ENCODE peak calls at places on chromosomes 3 and 15, in seven cellular contexts. F, E, G, B, L, Y and D are unnamed samples.

GRCh38 chr3:23650371-23651140 is 155.2 kb upstream of the UBE2E1 start:
- DNase-seq in Y (no peak), G (peak), F (no peak), E (no peak), L (peak), B (peak), D (peak)

GRCh38 chr15:95274038-95274437 is 1042.7 kb downstream of the MCTP2 start:
- DNase-seq in L (no peak), F (no peak), E (no peak), Y (no peak), B (no peak), G (no peak), D (no peak)

GRCh38 chr3:146746190-146746589 is 141.0 kb upstream of the PLSCR5 start:
- DNase-seq in E (no peak), G (peak), F (no peak), L (peak), Y (no peak), B (peak), D (no peak)

GRCh38 chr15:81829918-81830317 is 215.9 kb downstream of the MEX3B start:
- DNase-seq in E (no peak), L (no peak), B (no peak), G (no peak), F (no peak), Y (no peak), D (no peak)

GRCh38 chr15:31341036-31341435 is 14.4 kb downstream of the KLF13 start:
- DNase-seq in E (no peak), B (no peak), L (no peak), G (no peak), F (no peak), Y (no peak), D (peak)

GRCh38 chr3:29171583-29171990 is 109.3 kb upstream of the RBMS3 start:
- DNase-seq in E (no peak), G (peak), L (no peak), B (no peak), F (peak), Y (peak), D (no peak)

GRCh38 chr3:20041197-20041780 is 1.0 kb downstream of the KAT2B start:
- DNase-seq in Y (peak), E (peak), G (peak), B (peak), F (peak), L (peak), D (peak)

GRCh38 chr3:72245183-72245811 is 460.3 kb upstream of the PROK2 start:
- DNase-seq in F (no peak), L (no peak), E (no peak), Y (no peak), B (peak), G (no peak), D (peak)

GRCh38 chr3:15324335-15324734 is 8.1 kb downstream of the SH3BP5 start:
- DNase-seq in Y (no peak), F (no peak), G (no peak), L (no peak), E (peak), B (peak), D (peak)

GRCh38 chr15:66097151-66098018 is 156.2 kb downstream of the MEGF11 start:
- DNase-seq in F (no peak), G (peak), L (no peak), B (peak), E (no peak), Y (no peak), D (no peak)

GRCh38 chr3:58528629-58529028 is 8.4 kb downstream of the ACOX2 start:
- DNase-seq in G (peak), F (no peak), B (peak), E (no peak), L (peak), Y (no peak), D (peak)

GRCh38 chr15:68218331-68218730 is 11.2 kb downstream of the CLN6 start:
- DNase-seq in L (no peak), B (no peak), Y (no peak), E (no peak), G (no peak), F (no peak), D (no peak)

GRCh38 chr3:74349035-74349434 is 265.4 kb downstream of the CNTN3 start:
- DNase-seq in L (no peak), E (no peak), G (no peak), F (no peak), B (no peak), Y (no peak), D (no peak)

GRCh38 chr3:53162672-53163458 is 1.9 kb downstream of the PRKCD start:
- DNase-seq in F (peak), G (no peak), L (peak), E (no peak), B (no peak), Y (peak), D (peak)

GRCh38 chr3:53806182-53807116 is 39.8 kb downstream of the CHDH start:
- DNase-seq in B (peak), E (no peak), F (no peak), L (no peak), G (peak), Y (no peak), D (peak)

GRCh38 chr3:82628385-82629014 is 867.1 kb upstream of the GBE1 start:
- DNase-seq in B (no peak), E (no peak), F (no peak), L (no peak), Y (no peak), G (no peak), D (no peak)

GRCh38 chr3:27354588-27355203 is 14.5 kb downstream of the NEK10 start:
- DNase-seq in B (no peak), L (no peak), Y (no peak), F (no peak), G (no peak), E (no peak), D (no peak)

GRCh38 chr3:5251196-5251583 is 63.7 kb downstream of the EDEM1 start:
- DNase-seq in G (no peak), Y (no peak), E (no peak), B (no peak), F (no peak), L (no peak), D (no peak)

GRCh38 chr15:36688310-36689102 is 109.1 kb downstream of the CDIN1 start:
- DNase-seq in F (no peak), G (peak), B (peak), E (no peak), Y (no peak), L (peak), D (no peak)

GRCh38 chr3:45968706-45969105 is 25.4 kb downstream of the CXCR6 start:
- DNase-seq in F (no peak), B (peak), G (peak), L (peak), Y (no peak), E (no peak), D (no peak)

GRCh38 chr15:42035362-42035761 is 14.5 kb upstream of the PLA2G4E start:
- DNase-seq in Y (no peak), B (peak), E (no peak), L (peak), F (peak), G (peak), D (no peak)

GRCh38 chr15:64686130-64686735 is 89.2 kb downstream of the RBPMS2 start:
- DNase-seq in L (peak), E (no peak), Y (peak), F (peak), B (peak), G (peak), D (no peak)

GRCh38 chr3:45647148-45647619 is 42.0 kb upstream of the SACM1L start:
- DNase-seq in B (peak), G (peak), L (peak), F (no peak), E (no peak), Y (no peak), D (no peak)

GRCh38 chr15:76252249-76252648 is 59.0 kb downstream of the ETFA start:
- DNase-seq in E (no peak), G (no peak), F (peak), Y (no peak), B (no peak), L (no peak), D (no peak)

GRCh38 chr15:40155270-40155910 is 5.5 kb upstream of the BUB1B start:
- DNase-seq in E (no peak), F (no peak), L (peak), Y (no peak), G (no peak), B (no peak), D (peak)

GRCh38 chr15:84671211-84671610 is 13.2 kb upstream of the NMB start:
- DNase-seq in Y (no peak), F (no peak), G (peak), E (no peak), L (peak), B (peak), D (no peak)

GRCh38 chr3:53570709-53571108 is 76.3 kb downstream of the CACNA1D start:
- DNase-seq in E (no peak), L (peak), G (peak), B (peak), F (no peak), Y (no peak), D (peak)

GRCh38 chr3:101925564-101925963 is 76.2 kb downstream of the NFKBIZ start:
- DNase-seq in Y (no peak), E (no peak), B (no peak), L (no peak), G (no peak), F (no peak), D (no peak)

GRCh38 chr3:37259291-37259690 is 84.9 kb upstream of the LRRFIP2 start:
- DNase-seq in F (no peak), B (no peak), E (no peak), Y (no peak), G (no peak), L (no peak), D (no peak)

GRCh38 chr3:45318712-45319111 is 69.7 kb upstream of the LARS2 start:
- DNase-seq in E (no peak), L (no peak), F (no peak), G (no peak), Y (no peak), B (no peak), D (no peak)

GRCh38 chr3:81242871-81243270 is 518.6 kb downstream of the GBE1 start:
- DNase-seq in E (no peak), G (peak), F (no peak), L (no peak), Y (no peak), B (peak), D (no peak)

GRCh38 chr3:51966941-51967383 is 292 bp downstream of the PCBP4 start:
- DNase-seq in F (no peak), G (no peak), L (no peak), E (no peak), Y (no peak), B (no peak), D (no peak)
- H3K27ac ChIP-seq in F (no peak), G (peak), L (no peak), E (no peak), Y (peak), B (no peak), D (peak)

DNA sequence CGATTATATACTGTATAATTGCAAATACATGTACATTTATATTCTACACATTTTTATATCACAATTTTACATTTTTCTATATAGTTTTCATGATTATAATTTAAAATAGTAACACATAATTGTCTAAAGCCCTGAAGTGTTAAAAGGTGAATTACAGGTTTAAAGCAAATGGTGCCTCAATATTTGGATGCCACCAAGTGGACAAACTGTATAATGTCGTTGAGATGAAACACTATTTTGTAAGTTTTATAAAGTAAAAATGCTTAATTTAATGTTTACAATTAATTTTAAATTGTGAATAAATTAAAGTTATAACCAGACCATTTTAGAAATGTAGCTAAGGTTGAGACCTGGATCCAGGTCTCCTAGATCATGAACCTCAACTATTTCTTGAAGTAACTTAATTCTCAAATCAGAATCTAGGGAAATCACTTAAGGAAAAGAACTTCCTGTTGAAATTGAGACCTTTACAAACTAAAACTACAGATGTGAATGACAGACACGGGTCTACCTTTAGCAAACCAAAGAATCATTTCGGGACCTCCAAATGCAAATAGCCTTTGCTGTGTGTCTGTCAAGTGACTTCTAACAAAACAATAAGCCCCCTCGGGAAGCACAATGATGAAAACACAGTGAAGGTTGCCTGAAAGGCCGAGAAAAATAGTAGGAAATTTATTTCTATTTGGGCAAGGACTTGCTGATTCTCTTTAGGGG is 37.8 kb downstream of the EHHADH start:
- DNase-seq in E (no peak), B (peak), F (peak), Y (no peak), G (peak), L (peak), D (no peak)
- H3K27ac ChIP-seq in E (no peak), B (no peak), F (no peak), Y (no peak), G (no peak), L (no peak), D (peak)

DNA sequence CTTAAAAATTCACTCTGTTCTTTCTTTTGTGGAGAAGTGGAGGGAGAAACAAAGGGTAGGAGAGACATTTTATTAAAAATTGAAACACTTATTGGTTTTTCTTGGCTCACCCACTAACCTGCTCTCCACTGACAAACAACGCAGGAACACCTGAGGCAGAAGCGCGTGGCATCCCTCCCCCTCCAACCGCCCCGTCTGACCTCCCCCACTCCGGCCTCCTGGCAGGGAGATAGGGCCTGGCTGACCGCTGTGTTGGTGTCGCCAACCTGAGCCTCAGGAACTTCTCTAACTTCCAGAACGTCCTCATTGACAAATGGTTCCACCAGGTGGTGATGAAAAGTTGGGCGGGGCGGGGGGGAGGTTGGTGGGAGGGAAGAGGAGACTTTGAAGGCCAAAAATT is 22.8 kb downstream of the IL17RD start:
- DNase-seq in B (no peak), G (no peak), F (no peak), L (no peak), E (no peak), Y (no peak), D (no peak)
- H3K27ac ChIP-seq in B (no peak), G (no peak), F (no peak), L (no peak), E (no peak), Y (no peak), D (no peak)

DNA sequence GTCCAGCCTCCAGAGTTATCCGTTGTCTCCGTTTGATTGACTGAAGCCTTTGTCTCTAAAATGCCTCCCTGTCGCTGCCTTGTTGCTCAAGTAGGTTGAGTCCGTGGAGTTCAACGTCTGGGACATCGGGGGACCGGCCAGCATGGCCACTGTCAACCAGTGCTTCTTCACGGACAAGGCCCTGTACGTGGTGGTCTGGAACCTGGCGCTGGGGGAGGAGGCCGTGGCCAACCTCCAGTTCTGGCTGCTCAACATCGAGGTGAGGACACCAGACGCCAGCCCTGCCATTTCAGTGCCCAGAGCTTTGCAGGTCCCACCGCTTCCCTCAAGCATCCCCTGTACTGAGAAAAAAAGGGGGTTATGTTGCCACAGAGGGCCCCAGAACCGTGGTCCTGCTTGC is 105.6 kb downstream of the LRRK1 start:
- DNase-seq in B (no peak), L (no peak), E (no peak), F (no peak), Y (no peak), G (no peak), D (no peak)
- H3K27ac ChIP-seq in B (no peak), L (no peak), E (no peak), F (no peak), Y (no peak), G (peak), D (no peak)

GRCh38 chr3:172126741-172127140 is 87.4 kb downstream of the FNDC3B start:
- DNase-seq in Y (no peak), L (no peak), F (no peak), E (no peak), B (peak), G (no peak), D (no peak)

GRCh38 chr3:172129534-172129867 is 90.1 kb downstream of the FNDC3B start:
- DNase-seq in B (no peak), E (no peak), Y (no peak), G (no peak), F (no peak), L (no peak), D (no peak)

GRCh38 chr3:172127141-172127540 is 87.8 kb downstream of the FNDC3B start:
- DNase-seq in G (no peak), Y (no peak), F (no peak), E (no peak), B (no peak), L (no peak), D (no peak)

GRCh38 chr3:172128852-172129251 is 89.5 kb downstream of the FNDC3B start:
- DNase-seq in L (no peak), Y (no peak), G (no peak), F (no peak), E (no peak), B (no peak), D (no peak)

GRCh38 chr3:172127929-172128580 is 88.7 kb downstream of the FNDC3B start:
- DNase-seq in Y (no peak), B (no peak), F (no peak), E (no peak), L (no peak), G (no peak), D (no peak)
- H3K27ac ChIP-seq in Y (no peak), B (peak), F (no peak), E (peak), L (no peak), G (peak), D (no peak)

GRCh38 chr3:69651765-69652164 is 87.5 kb upstream of the MITF start:
- DNase-seq in L (no peak), F (no peak), B (no peak), G (no peak), E (no peak), Y (no peak), D (no peak)
- H3K27ac ChIP-seq in L (no peak), F (no peak), B (no peak), G (no peak), E (no peak), Y (no peak), D (no peak)

GRCh38 chr15:70195171-70195807 is 97.6 kb upstream of the TLE3 start:
- DNase-seq in L (peak), E (no peak), F (no peak), G (no peak), B (no peak), Y (no peak), D (no peak)
- H3K27ac ChIP-seq in L (peak), E (peak), F (no peak), G (peak), B (peak), Y (no peak), D (peak)

GRCh38 chr15:93479679-93480078 is 390.7 kb upstream of the RGMA start:
- DNase-seq in E (no peak), G (no peak), B (no peak), L (no peak), Y (no peak), F (no peak), D (no peak)
- H3K27ac ChIP-seq in E (no peak), G (no peak), B (no peak), L (no peak), Y (no peak), F (no peak), D (no peak)

DNA sequence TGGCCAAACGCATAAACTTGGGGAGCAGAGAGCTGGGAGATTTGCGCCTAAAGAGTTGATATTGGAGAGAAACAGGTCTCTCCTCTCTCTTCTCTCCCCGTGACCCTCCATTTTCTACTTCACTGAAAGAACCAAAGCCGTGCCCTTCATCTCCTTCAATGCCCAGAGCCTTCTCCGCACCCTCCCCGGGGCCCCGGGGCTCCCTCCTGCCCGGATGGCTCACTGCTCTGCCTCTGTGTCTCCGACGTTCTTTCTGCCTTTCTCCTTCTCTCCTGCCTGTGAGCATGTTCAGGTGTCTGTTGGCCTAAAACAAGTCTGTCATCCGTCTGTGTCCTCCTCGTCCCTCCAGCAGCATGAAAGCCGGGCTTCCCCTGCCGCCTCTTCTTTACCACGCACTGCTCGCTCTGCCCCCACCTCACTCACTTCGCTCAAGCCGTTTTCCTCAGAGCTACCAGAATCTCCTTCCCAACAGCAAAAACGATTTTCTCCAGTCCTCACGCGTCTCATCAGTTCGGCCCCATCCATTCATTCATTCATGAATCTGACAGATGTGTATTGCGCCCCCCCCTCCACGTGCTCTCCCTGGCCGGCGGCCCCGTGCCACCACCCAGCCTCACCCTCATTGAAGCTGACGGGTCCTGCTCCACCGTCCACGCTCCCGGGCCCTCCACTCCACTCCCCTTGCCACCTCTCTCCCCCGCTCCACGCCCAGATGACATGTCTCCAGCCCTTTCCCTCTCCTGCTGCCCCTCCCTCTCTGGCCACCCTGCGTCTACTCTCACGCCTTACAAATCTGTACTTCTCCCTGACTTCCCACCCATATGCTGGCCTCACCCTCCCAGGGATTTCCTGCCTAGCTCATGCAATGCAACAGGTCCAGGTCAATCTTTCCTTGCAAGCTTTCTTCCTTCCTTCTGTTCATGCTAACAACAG is 10.2 kb downstream of the MUC4 start:
- DNase-seq in E (no peak), G (no peak), F (no peak), L (no peak), Y (no peak), B (no peak), D (no peak)
- H3K27ac ChIP-seq in E (no peak), G (no peak), F (no peak), L (no peak), Y (no peak), B (no peak), D (no peak)